ENCODE peak calls at places on chromosomes 13 and 19, in four cellular contexts. M is uterus, Y is HCT116, Z is IMR-90. A is an unnamed sample.

GRCh38 chr13:46614582-46614981 is 61.6 kb downstream of the LRCH1 start:
- DNase-seq in M (no peak), Y (no peak), Z (peak), A (no peak)

GRCh38 chr13:110648848-110649421 is 33.6 kb downstream of the NAXD start:
- DNase-seq in M (no peak), Y (no peak), Z (no peak), A (peak)

GRCh38 chr13:107832521-107833095 is 382.7 kb downstream of the LIG4 start:
- DNase-seq in M (no peak), Y (no peak), Z (no peak), A (no peak)

GRCh38 chr13:98542568-98543379 is 34.1 kb downstream of the STK24 start:
- DNase-seq in M (no peak), Y (no peak), Z (no peak), A (no peak)

GRCh38 chr13:22077205-22077683 is 406.4 kb downstream of the FGF9 start:
- DNase-seq in M (no peak), Y (no peak), Z (peak), A (no peak)

GRCh38 chr13:31767175-31767900 is 28.0 kb downstream of the RXFP2 start:
- DNase-seq in M (no peak), Y (no peak), Z (peak), A (no peak)

GRCh38 chr19:33193864-33194362 is at the start of gene LRP3:
- DNase-seq in M (peak), Y (no peak), Z (peak), A (peak)

GRCh38 chr19:4035582-4035981 is 28.0 kb downstream of the PIAS4 start:
- DNase-seq in M (no peak), Y (no peak), Z (peak), A (no peak)

GRCh38 chr19:6766357-6767080 is 716 bp downstream of the SH2D3A start:
- DNase-seq in M (no peak), Y (no peak), Z (no peak), A (no peak)

GRCh38 chr13:32530841-32531253 is 7.7 kb downstream of the N4BP2L2 start:
- DNase-seq in M (no peak), Y (no peak), Z (peak), A (no peak)

GRCh38 chr19:33796164-33797100 is at the start of gene KCTD15:
- DNase-seq in M (peak), Y (no peak), Z (peak), A (peak)

GRCh38 chr19:23804676-23805075 is 46.0 kb upstream of the ZNF681 start:
- DNase-seq in M (no peak), Y (no peak), Z (no peak), A (no peak)

GRCh38 chr13:92739306-92739818 is 487.2 kb upstream of the GPC6 start:
- DNase-seq in M (no peak), Y (no peak), Z (peak), A (no peak)

GRCh38 chr19:495440-496332 is 600 bp upstream of the MADCAM1 start:
- DNase-seq in M (no peak), Y (no peak), Z (peak), A (peak)

GRCh38 chr13:94298346-94298745 is 181.1 kb downstream of the DCT start:
- DNase-seq in M (no peak), Y (no peak), Z (no peak), A (no peak)

GRCh38 chr19:46840157-46840942 is 10.3 kb downstream of the AP2S1 start:
- DNase-seq in M (peak), Y (no peak), Z (peak), A (peak)

GRCh38 chr19:8304841-8305621 is 3.1 kb downstream of the CD320 start:
- DNase-seq in M (peak), Y (peak), Z (no peak), A (peak)

GRCh38 chr19:11111117-11111770 is 22.0 kb downstream of the LDLR start:
- DNase-seq in M (no peak), Y (no peak), Z (no peak), A (no peak)

GRCh38 chr13:20206065-20206725 is 13.5 kb upstream of the GJB2 start:
- DNase-seq in M (no peak), Y (no peak), Z (no peak), A (no peak)

GRCh38 chr19:40598121-40598917 is 2.9 kb upstream of the LTBP4 start:
- DNase-seq in M (peak), Y (peak), Z (peak), A (peak)

GRCh38 chr13:67230774-67231480 is 791 bp upstream of the PCDH9 start:
- DNase-seq in M (peak), Y (no peak), Z (peak), A (peak)

GRCh38 chr13:44313674-44314073 is 60.0 kb upstream of the SERP2 start:
- DNase-seq in M (no peak), Y (peak), Z (peak), A (no peak)

GRCh38 chr13:102580552-102581169 is 16.1 kb upstream of the TPP2 start:
- DNase-seq in M (no peak), Y (peak), Z (peak), A (no peak)

GRCh38 chr19:46944918-46945628 is 74.6 kb upstream of the NPAS1 start:
- DNase-seq in M (peak), Y (no peak), Z (peak), A (peak)

GRCh38 chr19:5352229-5352763 is 11.7 kb upstream of the PTPRS start:
- DNase-seq in M (no peak), Y (peak), Z (peak), A (no peak)

GRCh38 chr13:80363890-80364503 is 23.1 kb upstream of the SPRY2 start:
- DNase-seq in M (no peak), Y (no peak), Z (peak), A (no peak)

GRCh38 chr13:26095338-26095737 is 43.5 kb upstream of the SHISA2 start:
- DNase-seq in M (no peak), Y (no peak), Z (no peak), A (no peak)

GRCh38 chr19:40702337-40703012 is 12.0 kb upstream of the NUMBL start:
- DNase-seq in M (peak), Y (no peak), Z (no peak), A (no peak)

GRCh38 chr19:28330831-28331230 is 882.1 kb downstream of the UQCRFS1 start:
- DNase-seq in M (no peak), Y (no peak), Z (no peak), A (no peak)

GRCh38 chr13:104014803-104015645 is 948.8 kb upstream of the SLC10A2 start:
- DNase-seq in M (no peak), Y (no peak), Z (peak), A (no peak)

GRCh38 chr13:74771964-74772363 is 637.8 kb upstream of the KLF12 start:
- DNase-seq in M (no peak), Y (no peak), Z (peak), A (no peak)

GRCh38 chr13:24618219-24618955 is 61.8 kb upstream of the ATP12A start:
- DNase-seq in M (no peak), Y (no peak), Z (no peak), A (peak)

GRCh38 chr13:50467156-50467814 is 376.2 kb downstream of the DLEU7 start:
- DNase-seq in M (no peak), Y (no peak), Z (no peak), A (no peak)

GRCh38 chr13:46852168-46852567 is 44.7 kb downstream of the HTR2A start:
- DNase-seq in M (no peak), Y (no peak), Z (no peak), A (no peak)

GRCh38 chr13:22144806-22145205 is 473.9 kb downstream of the FGF9 start:
- DNase-seq in M (no peak), Y (no peak), Z (no peak), A (no peak)

GRCh38 chr13:39612023-39612637 is 9.1 kb upstream of the LHFPL6 start:
- DNase-seq in M (peak), Y (peak), Z (peak), A (no peak)

GRCh38 chr13:106426909-106427308 is 108.6 kb downstream of the EFNB2 start:
- DNase-seq in M (no peak), Y (no peak), Z (no peak), A (no peak)

GRCh38 chr13:20064128-20064527 is 96.7 kb downstream of the GJA3 start:
- DNase-seq in M (no peak), Y (no peak), Z (peak), A (no peak)

GRCh38 chr19:10510301-10510802 is 6.9 kb downstream of the S1PR5 start:
- DNase-seq in M (no peak), Y (no peak), Z (no peak), A (no peak)

GRCh38 chr19:34999498-35000337 is at the start of gene GRAMD1A:
- DNase-seq in M (peak), Y (peak), Z (peak), A (peak)
- TF ChIP-seq POLR2A in M (peak), Y (peak), Z (peak), A (peak)

GRCh38 chr19:2041686-2042484 is 9.2 kb downstream of the MKNK2 start:
- DNase-seq in M (peak), Y (peak), Z (peak), A (peak)
- TF ChIP-seq POLR2A in M (peak), Y (no peak), Z (no peak), A (peak)

DNA sequence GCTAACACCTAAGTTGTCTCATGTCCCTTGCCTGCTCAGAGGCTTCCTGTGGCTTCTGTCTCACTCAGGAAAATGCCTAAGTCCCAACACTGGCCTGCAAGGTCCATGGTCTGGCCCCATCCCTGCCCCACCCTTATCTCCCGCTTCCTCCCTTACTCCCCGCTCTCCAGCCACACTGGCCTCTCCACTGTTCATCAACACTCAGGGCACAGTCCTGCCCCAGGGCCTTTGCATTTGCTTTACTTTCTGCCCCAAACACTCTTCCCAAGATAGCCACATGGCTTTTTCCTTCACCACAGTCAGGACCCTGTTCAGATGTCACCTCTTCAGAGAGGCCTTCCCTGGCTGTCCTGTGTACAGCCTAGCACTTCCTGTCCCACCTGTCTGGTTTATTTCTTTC is 32.1 kb upstream of the IGSF23 start:
- DNase-seq in M (no peak), Y (no peak), Z (no peak), A (no peak)
- TF ChIP-seq POLR2A in M (no peak), Y (no peak), Z (no peak), A (no peak)

DNA sequence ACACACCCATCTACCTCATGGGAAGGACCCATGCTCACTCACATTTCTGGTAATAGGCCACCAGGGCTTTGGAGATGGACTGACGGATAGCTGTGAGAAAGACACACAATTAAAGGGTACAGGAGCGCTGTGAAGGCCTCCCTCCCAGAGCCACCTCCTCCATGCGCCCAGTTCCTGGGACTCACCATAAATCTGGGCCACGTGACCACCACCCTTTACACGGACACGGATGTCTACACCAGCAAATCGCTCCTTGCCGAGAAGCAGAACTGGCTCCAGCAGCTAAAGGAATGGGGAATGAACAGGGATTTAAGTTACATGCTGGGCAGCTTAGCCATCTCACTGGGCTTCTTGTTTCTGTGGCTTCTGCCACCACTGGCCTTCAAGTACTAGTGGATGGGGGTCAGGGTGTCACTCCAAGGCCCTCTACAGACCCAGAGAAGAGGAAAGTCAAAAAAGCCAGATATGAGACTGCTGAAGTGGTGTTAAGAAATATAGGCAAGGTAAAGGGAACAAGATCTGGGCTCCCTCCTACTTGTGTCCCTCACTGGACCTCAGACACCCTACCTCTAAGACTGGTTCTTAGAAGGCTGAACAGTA is 2.2 kb downstream of the RPS16 start:
- DNase-seq in M (no peak), Y (no peak), Z (no peak), A (no peak)
- TF ChIP-seq POLR2A in M (no peak), Y (no peak), Z (no peak), A (no peak)

DNA sequence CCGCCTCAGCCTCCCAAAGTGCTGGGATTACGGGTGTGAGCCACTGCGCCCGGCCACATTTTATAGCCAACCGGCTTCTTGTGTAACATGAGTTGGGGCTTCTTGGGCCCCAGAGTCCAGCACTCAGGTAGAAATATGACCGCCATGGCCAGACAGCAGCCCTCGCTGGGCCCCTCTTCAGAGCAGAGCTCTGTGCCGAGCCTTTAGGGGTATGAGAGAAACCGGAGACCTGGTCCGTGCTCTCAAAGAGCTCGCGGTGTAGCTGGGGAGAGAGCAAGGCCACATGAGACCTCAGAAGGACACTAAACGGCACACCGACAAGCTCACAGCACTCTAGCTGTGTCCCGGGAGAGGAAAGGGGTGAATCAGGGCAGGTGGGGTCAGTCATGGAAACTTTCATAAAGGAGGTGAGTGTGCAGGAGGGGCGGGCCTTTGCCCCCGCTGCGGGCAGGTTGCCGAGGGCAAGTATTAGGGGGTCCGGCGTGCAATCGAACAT is 15.8 kb downstream of the ACTN4 start:
- DNase-seq in M (no peak), Y (no peak), Z (no peak), A (no peak)
- TF ChIP-seq POLR2A in M (no peak), Y (no peak), Z (no peak), A (no peak)

GRCh38 chr19:18294467-18294864 is 13.0 kb upstream of the JUND start:
- DNase-seq in M (no peak), Y (no peak), Z (no peak), A (peak)

GRCh38 chr19:18293642-18294466 is 12.4 kb upstream of the JUND start:
- DNase-seq in M (no peak), Y (no peak), Z (no peak), A (no peak)

GRCh38 chr19:18291590-18292459 is 10.4 kb upstream of the JUND start:
- DNase-seq in M (peak), Y (no peak), Z (peak), A (peak)

GRCh38 chr19:18292460-18292809 is 11.0 kb upstream of the JUND start:
- DNase-seq in M (no peak), Y (no peak), Z (no peak), A (peak)

GRCh38 chr19:18292810-18293641 is 11.6 kb upstream of the JUND start:
- DNase-seq in M (peak), Y (peak), Z (peak), A (peak)
- TF ChIP-seq POLR2A in M (no peak), Y (no peak), Z (no peak), A (no peak)

DNA sequence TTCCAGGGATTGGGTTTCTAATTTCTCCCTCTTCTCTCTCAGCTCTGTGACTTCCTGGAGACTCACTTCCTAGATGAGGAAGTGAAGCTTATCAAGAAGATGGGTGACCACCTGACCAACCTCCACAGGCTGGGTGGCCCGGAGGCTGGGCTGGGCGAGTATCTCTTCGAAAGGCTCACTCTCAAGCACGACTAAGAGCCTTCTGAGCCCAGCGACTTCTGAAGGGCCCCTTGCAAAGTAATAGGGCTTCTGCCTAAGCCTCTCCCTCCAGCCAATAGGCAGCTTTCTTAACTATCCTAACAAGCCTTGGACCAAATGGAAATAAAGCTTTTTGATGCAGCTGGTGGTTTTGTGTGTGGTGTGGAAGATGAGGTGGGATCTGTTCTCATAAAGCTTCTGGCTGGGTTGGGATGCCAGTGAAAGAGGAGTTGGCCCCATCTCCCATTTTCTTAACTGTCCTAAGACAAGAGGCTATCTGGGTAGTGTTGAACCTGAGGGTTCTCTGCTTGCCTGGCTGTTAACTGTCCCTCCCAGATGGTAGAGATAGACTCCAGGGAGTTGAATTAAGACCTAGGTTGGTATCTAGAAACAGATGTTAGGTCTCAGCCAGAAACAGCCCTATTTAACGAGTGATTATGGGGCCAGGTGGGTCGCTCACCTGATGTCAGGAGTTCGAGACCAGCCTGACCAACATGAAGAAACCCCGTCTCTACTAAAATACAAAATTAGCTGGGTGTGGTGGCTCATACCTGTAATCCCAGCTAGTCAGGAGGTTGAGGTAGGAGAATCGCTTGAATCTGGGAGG is 1.6 kb downstream of the FTL start:
- DNase-seq in M (no peak), Y (no peak), Z (no peak), A (peak)
- TF ChIP-seq POLR2A in M (no peak), Y (no peak), Z (no peak), A (no peak)